ENCODE peak calls at places on chromosomes 7 and 10, in eight cellular contexts. P is caudate nucleus, L is GM12865, U is activated T-helper 1 cell treated with Interleukin-2 at 50 U/mL for 16 hours, Z is NCI-H82, D is T-helper 9 cell, R is OCI-LY7, I is EL. B is an unnamed sample.
A peak's percentile ranks its signal among the peaks of the same experiment; 100 is the strongest.

GRCh38 chr7:20140278-20141058 is 76.7 kb downstream of the MACC1 start:
- DNase-seq in L (no peak), Z (no peak), D (no peak), I (no peak), U (no peak), R (no peak), P (no peak), B (no peak)

GRCh38 chr10:61903184-61903990 is 1.9 kb downstream of the ARID5B start:
- DNase-seq in R (peak; percentile 77), D (peak; percentile 47), P (peak; percentile 65), I (peak; percentile 77), U (peak; percentile 41), L (peak; percentile 86), Z (peak; percentile 28), B (peak; percentile 67)

GRCh38 chr7:28062197-28062988 is 118.2 kb downstream of the JAZF1 start:
- DNase-seq in P (no peak), Z (peak; percentile 89), U (no peak), L (peak; percentile 54), R (peak; percentile 67), I (peak; percentile 86), D (peak; percentile 23), B (peak; percentile 89)

GRCh38 chr10:3046210-3046779 is 21.1 kb upstream of the PFKP start:
- DNase-seq in U (no peak), P (no peak), R (no peak), Z (no peak), D (no peak), L (no peak), I (no peak), B (no peak)

GRCh38 chr7:94170836-94171235 is 166.7 kb upstream of the BET1 start:
- DNase-seq in Z (no peak), R (no peak), D (no peak), L (peak; percentile 52), P (no peak), I (no peak), U (no peak), B (peak; percentile 32)

GRCh38 chr7:157737151-157738063 is 400.6 kb downstream of the DNAJB6 start:
- DNase-seq in P (no peak), I (no peak), U (no peak), L (no peak), D (no peak), Z (no peak), R (no peak), B (no peak)

GRCh38 chr10:89207181-89207800 is at the start of gene CH25H:
- DNase-seq in I (peak; percentile 82), Z (peak; percentile 42), D (peak; percentile 32), R (no peak), P (peak; percentile 47), U (no peak), L (peak; percentile 21), B (peak; percentile 80)

GRCh38 chr10:129962092-129962494 is 2.0 kb downstream of the EBF3 start:
- DNase-seq in P (no peak), R (no peak), L (no peak), D (no peak), U (no peak), Z (peak; percentile 35), I (no peak), B (no peak)

GRCh38 chr7:117800406-117800805 is 72.8 kb downstream of the CTTNBP2 start:
- DNase-seq in Z (no peak), U (no peak), R (no peak), P (no peak), I (no peak), D (no peak), L (no peak), B (no peak)

GRCh38 chr7:81036871-81037270 is 118.0 kb upstream of the SEMA3C start:
- DNase-seq in R (no peak), U (no peak), D (no peak), I (no peak), P (no peak), L (no peak), Z (no peak), B (no peak)

GRCh38 chr7:36661135-36661840 is 63.0 kb downstream of the AOAH start:
- DNase-seq in L (no peak), R (no peak), I (peak; percentile 61), P (no peak), Z (peak; percentile 5), D (no peak), U (no peak), B (peak; percentile 67)

B was measured in ELR.